ENCODE peak calls at places on chromosomes 4 and X, in five cellular contexts. I is Right ventricle myocardium inferior, V is germinal center, Y is GM13976, N is HuH-7.5. F is an unnamed sample.

GRCh38 chr4:156636398-156636797 is 335.2 kb downstream of the PDGFC start:
- DNase-seq in I (no peak), V (no peak), Y (no peak), N (no peak), F (no peak)

GRCh38 chrX:148806145-148806868 is 305.9 kb downstream of the AFF2 start:
- DNase-seq in I (no peak), V (no peak), Y (no peak), N (no peak), F (no peak)

GRCh38 chr4:123871351-123871750 is 474.8 kb downstream of the SPRY1 start:
- DNase-seq in I (no peak), V (no peak), Y (no peak), N (no peak), F (no peak)

GRCh38 chr4:72352746-72353145 is 216.3 kb downstream of the ADAMTS3 start:
- DNase-seq in I (no peak), V (no peak), Y (no peak), N (no peak), F (peak; percentile 63)

GRCh38 chr4:56530269-56531148 is 24.9 kb downstream of the ARL9 start:
- DNase-seq in I (peak; percentile 95), V (peak; percentile 92), Y (peak; percentile 89), N (peak; percentile 41), F (peak; percentile 33)

GRCh38 chr4:185846550-185847210 is 34.7 kb upstream of the SORBS2 start:
- DNase-seq in I (no peak), V (no peak), Y (no peak), N (no peak), F (no peak)

GRCh38 chr4:181971973-181972372 is 271.2 kb upstream of the TENM3 start:
- DNase-seq in I (no peak), V (no peak), Y (no peak), N (no peak), F (peak; percentile 44)

GRCh38 chr4:104735174-104735573 is 240.5 kb upstream of the CXXC4 start:
- DNase-seq in I (no peak), V (no peak), Y (no peak), N (no peak), F (no peak)

GRCh38 chrX:152632445-152633097 is 5.1 kb upstream of the GABRQ start:
- DNase-seq in I (no peak), V (no peak), Y (no peak), N (no peak), F (peak; percentile 27)

GRCh38 chr4:84697615-84698201 is 114.8 kb downstream of the CDS1 start:
- DNase-seq in I (no peak), V (no peak), Y (no peak), N (no peak), F (no peak)

GRCh38 chr4:153318696-153319320 is 25.7 kb upstream of the MND1 start:
- DNase-seq in I (no peak), V (peak; percentile 57), Y (peak; percentile 69), N (peak; percentile 32), F (no peak)

GRCh38 chr4:85005865-85006377 is 39.4 kb upstream of the WDFY3 start:
- DNase-seq in I (no peak), V (no peak), Y (no peak), N (no peak), F (peak; percentile 69)

GRCh38 chr4:6104541-6105130 is 86.4 kb upstream of the C4orf50 start:
- DNase-seq in I (no peak), V (no peak), Y (no peak), N (no peak), F (no peak)

GRCh38 chrX:46865281-46865680 is 28.4 kb downstream of the RP2 start:
- DNase-seq in I (no peak), V (no peak), Y (no peak), N (no peak), F (peak; percentile 10)

GRCh38 chrX:129665916-129666644 is 11.3 kb upstream of the APLN start:
- DNase-seq in I (no peak), V (no peak), Y (no peak), N (no peak), F (peak; percentile 45)

GRCh38 chr4:168265327-168265726 is 53.2 kb downstream of the DDX60 start:
- DNase-seq in I (no peak), V (no peak), Y (no peak), N (no peak), F (no peak)

GRCh38 chr4:124070688-124071484 is 641.6 kb downstream of the ANKRD50 start:
- DNase-seq in I (no peak), V (no peak), Y (no peak), N (no peak), F (no peak)

GRCh38 chrX:115957862-115958490 is 212.6 kb upstream of the AGTR2 start:
- DNase-seq in I (no peak), V (no peak), Y (peak; percentile 8), N (no peak), F (no peak)

GRCh38 chr4:166308589-166308988 is 435.6 kb downstream of the TLL1 start:
- DNase-seq in I (no peak), V (no peak), Y (no peak), N (no peak), F (no peak)

GRCh38 chr4:184100297-184100885 is 117.3 kb downstream of the ENPP6 start:
- DNase-seq in I (peak; percentile 86), V (peak; percentile 63), Y (peak; percentile 66), N (no peak), F (no peak)

GRCh38 chr4:182717788-182718583 is 199.2 kb downstream of the DCTD start:
- DNase-seq in I (no peak), V (no peak), Y (peak; percentile 17), N (no peak), F (no peak)

GRCh38 chr4:150117094-150117493 is 38.8 kb downstream of the DCLK2 start:
- DNase-seq in I (no peak), V (no peak), Y (no peak), N (no peak), F (no peak)

GRCh38 chr4:42671431-42672194 is 14.7 kb upstream of the ATP8A1 start:
- DNase-seq in I (no peak), V (no peak), Y (no peak), N (no peak), F (no peak)

GRCh38 chr4:123953556-123953955 is 557.0 kb downstream of the SPRY1 start:
- DNase-seq in I (no peak), V (no peak), Y (no peak), N (no peak), F (no peak)

F was measured in GM04504.